ENCODE peak calls at places on chromosome 1, in ten cellular contexts. H is sigmoid colon, R is upper lobe of left lung, P is transverse colon, W is SK-N-SH, G is GM12878, N is suprapubic skin, X is H1, L is K562, T is HepG2. Y is an unnamed sample.

GRCh38 chr1:85453640-85454194 is 11.2 kb downstream of the DDAH1 start:
- DNase-seq in H (no peak), R (no peak), P (no peak), W (no peak), G (no peak), N (no peak), X (no peak), L (no peak), T (no peak), Y (no peak)

GRCh38 chr1:7085521-7085920 is 300.3 kb downstream of the CAMTA1 start:
- DNase-seq in H (no peak), R (no peak), P (no peak), W (no peak), G (no peak), N (no peak), X (no peak), L (no peak), T (no peak), Y (no peak)

GRCh38 chr1:235503333-235504121 is 725 bp downstream of the B3GALNT2 start:
- DNase-seq in H (peak; percentile 77), R (peak; percentile 73), P (peak; percentile 74), W (peak; percentile 55), G (no peak), N (peak; percentile 76), X (no peak), L (no peak), T (peak; percentile 35), Y (peak; percentile 67)

GRCh38 chr1:208381481-208381880 is 137.3 kb upstream of the PLXNA2 start:
- DNase-seq in H (no peak), R (no peak), P (no peak), W (no peak), G (no peak), N (no peak), X (no peak), L (no peak), T (no peak), Y (no peak)

GRCh38 chr1:246632584-246633168 is 66.4 kb downstream of the CNST start:
- DNase-seq in H (no peak), R (no peak), P (no peak), W (no peak), G (no peak), N (no peak), X (no peak), L (no peak), T (no peak), Y (no peak)

GRCh38 chr1:223723351-223723904 is 11.1 kb downstream of the CAPN2 start:
- DNase-seq in H (no peak), R (no peak), P (no peak), W (no peak), G (no peak), N (no peak), X (no peak), L (no peak), T (no peak), Y (no peak)

GRCh38 chr1:225866061-225866844 is 15.9 kb downstream of the TMEM63A start:
- DNase-seq in H (no peak), R (peak; percentile 42), P (no peak), W (no peak), G (no peak), N (no peak), X (no peak), L (no peak), T (no peak), Y (no peak)

GRCh38 chr1:224846119-224846907 is 83.2 kb upstream of the DNAH14 start:
- DNase-seq in H (no peak), R (no peak), P (no peak), W (peak; percentile 11), G (no peak), N (no peak), X (no peak), L (no peak), T (no peak), Y (no peak)

GRCh38 chr1:214917081-214917635 is 165.4 kb upstream of the KCNK2 start:
- DNase-seq in H (no peak), R (no peak), P (no peak), W (no peak), G (no peak), N (no peak), X (no peak), L (no peak), T (no peak), Y (no peak)

DNA sequence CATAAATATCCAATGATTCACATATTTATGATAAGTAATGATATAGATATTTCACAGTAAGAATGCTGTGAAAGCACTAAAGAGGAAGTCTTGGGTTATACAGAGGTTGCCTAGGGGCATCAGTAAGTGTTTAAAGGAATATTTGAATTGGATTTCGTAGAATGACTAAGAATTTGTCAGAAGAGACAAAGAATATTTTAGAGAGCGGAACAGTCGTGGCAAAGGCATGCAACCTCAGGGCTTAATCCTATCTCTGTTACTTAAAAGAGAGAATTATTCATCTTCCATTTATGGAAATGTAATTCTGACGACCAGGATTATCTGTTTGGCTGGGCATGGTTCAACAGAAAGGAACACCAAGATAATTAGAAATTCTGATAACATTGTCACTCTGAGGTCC is 171.9 kb upstream of the NR5A2 start:
- DNase-seq in H (no peak), R (no peak), P (no peak), W (no peak), G (no peak), N (no peak), X (no peak), L (no peak), T (no peak), Y (no peak)
- H3K4me1 ChIP-seq in H (no peaks in the 10 kb centered on the region), R (peaks cover 2% of the 10 kb centered on the region), P (no peaks in the 10 kb centered on the region), W (no peaks in the 10 kb centered on the region), G (no peaks in the 10 kb centered on the region), N (no peaks in the 10 kb centered on the region), X (no peaks in the 10 kb centered on the region), L (no peaks in the 10 kb centered on the region), T (peaks cover 8% of the 10 kb centered on the region), Y (no peaks in the 10 kb centered on the region)

DNA sequence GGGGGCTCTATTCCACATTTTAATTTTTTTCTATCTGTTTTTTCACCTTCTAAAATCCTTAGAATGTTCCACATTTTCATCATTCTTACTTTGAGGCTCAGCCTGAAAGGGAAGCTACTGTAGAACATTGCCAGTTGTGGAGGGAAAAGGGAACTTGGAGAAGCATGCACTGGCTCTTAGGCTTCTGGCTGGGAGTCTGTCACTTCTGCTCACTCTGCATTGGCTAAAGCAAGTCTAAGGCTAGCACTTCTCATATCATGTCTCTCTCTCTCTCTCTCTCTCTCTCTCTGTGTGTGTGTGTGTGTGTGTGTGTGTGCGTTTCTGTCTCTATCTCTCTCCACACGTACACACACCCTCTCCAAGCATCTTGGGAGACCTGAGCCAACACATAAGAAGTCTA is 49.6 kb upstream of the ADAR start:
- DNase-seq in H (no peak), R (no peak), P (no peak), W (no peak), G (no peak), N (no peak), X (no peak), L (no peak), T (no peak), Y (no peak)
- TF ChIP-seq POLR2AphosphoS5 in H (no peak), R (no peak), P (no peak), W (no peak), G (no peak), N (no peak), X (no peak), L (no peak), T (no peak), Y (no peak)

DNA sequence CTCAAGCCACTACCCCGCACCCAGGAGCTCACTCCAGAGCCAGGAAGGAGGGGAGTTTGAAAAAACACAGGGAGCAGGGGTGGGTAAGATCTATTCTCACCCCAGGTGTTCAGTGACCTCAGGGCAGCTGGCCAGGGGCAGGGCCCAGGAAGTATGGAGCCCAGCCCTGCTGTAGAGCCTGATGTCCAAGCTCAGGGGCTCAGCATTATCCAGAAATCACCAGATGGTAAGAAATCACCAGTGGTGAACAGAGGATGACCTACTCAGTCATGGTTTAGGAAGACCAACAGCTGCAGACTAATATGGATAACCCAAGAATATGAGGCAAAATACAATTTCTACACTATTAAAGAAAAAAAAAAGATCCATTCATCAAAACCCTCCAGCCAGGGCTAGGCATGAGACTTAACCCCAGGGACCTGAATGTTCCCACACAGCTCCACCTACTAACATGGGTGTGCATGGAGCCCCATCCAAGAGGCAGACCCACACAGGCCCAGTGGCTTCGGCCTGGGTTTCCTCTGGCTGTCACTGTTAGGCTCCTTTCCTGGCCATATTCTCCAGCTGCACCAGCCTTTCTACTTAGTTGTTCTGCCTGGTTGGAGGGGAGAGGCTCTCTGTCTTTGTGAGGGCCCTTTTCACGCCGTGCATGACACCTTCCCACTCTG is 67.6 kb downstream of the KCNN3 start:
- DNase-seq in H (no peak), R (no peak), P (no peak), W (no peak), G (no peak), N (no peak), X (no peak), L (no peak), T (no peak), Y (no peak)
- TF ChIP-seq EP300 in H (no peak), R (no peak), P (no peak), W (no peak), G (no peak), N (no peak), X (no peak), L (no peak), T (no peak), Y (no peak)

GRCh38 chr1:40818264-40818961 is 34.8 kb downstream of the KCNQ4 start:
- DNase-seq in H (no peak), R (peak; percentile 78), P (peak; percentile 84), W (no peak), G (no peak), N (peak; percentile 74), X (peak; percentile 60), L (peak; percentile 82), T (no peak), Y (peak; percentile 66)
- H3K4me1 ChIP-seq in H (peaks cover 35% of the 10 kb centered on the region), R (peaks cover 13% of the 10 kb centered on the region), P (peaks cover 6% of the 10 kb centered on the region), W (no peaks in the 10 kb centered on the region), G (peaks cover 4% of the 10 kb centered on the region), N (peaks cover 11% of the 10 kb centered on the region), X (peaks cover 6% of the 10 kb centered on the region), L (peaks cover 72% of the 10 kb centered on the region), T (peaks cover 8% of the 10 kb centered on the region), Y (peaks cover 36% of the 10 kb centered on the region)